ENCODE peak calls at places on chromosomes 12 and 14, in six cellular contexts. K is H9, S is left cardiac atrium, A is ascending aorta, V is A549, W is activated gamma-delta T cell treated with Interleukin-2 at 50 U/mL for 16 hours. N is an unnamed sample.

GRCh38 chr12:42810006-42810405 is 220.5 kb upstream of the PRICKLE1 start:
- DNase-seq in K (no peak), S (no peak), A (no peak), V (no peak), W (no peak), N (no peak)

GRCh38 chr14:101598571-101599233 is 37.4 kb downstream of the DIO3 start:
- DNase-seq in K (no peak), S (no peak), A (no peak), V (no peak), W (no peak), N (no peak)

GRCh38 chr12:6229823-6230222 is 29.6 kb downstream of the CD9 start:
- DNase-seq in K (no peak), S (peak), A (peak), V (no peak), W (no peak), N (peak)

GRCh38 chr14:98952595-98953325 is 319.2 kb downstream of the BCL11B start:
- DNase-seq in K (no peak), S (no peak), A (no peak), V (peak), W (no peak), N (no peak)

GRCh38 chr12:3705349-3705675 is 47.6 kb downstream of the CRACR2A start:
- DNase-seq in K (no peak), S (no peak), A (no peak), V (no peak), W (no peak), N (no peak)

GRCh38 chr14:103699901-103700752 is 15.1 kb downstream of the XRCC3 start:
- DNase-seq in K (no peak), S (peak), A (no peak), V (no peak), W (no peak), N (peak)

GRCh38 chr14:39773387-39773786 is 341.2 kb upstream of the FBXO33 start:
- DNase-seq in K (no peak), S (no peak), A (no peak), V (no peak), W (no peak), N (no peak)

GRCh38 chr12:121649819-121650353 is 19.6 kb downstream of the MORN3 start:
- DNase-seq in K (no peak), S (no peak), A (no peak), V (no peak), W (no peak), N (no peak)

GRCh38 chr12:109637341-109637740 is 63.7 kb downstream of the MVK start:
- DNase-seq in K (no peak), S (no peak), A (no peak), V (no peak), W (no peak), N (no peak)

GRCh38 chr12:106841471-106842302 is 67.2 kb downstream of the RIC8B start:
- DNase-seq in K (no peak), S (no peak), A (no peak), V (peak), W (peak), N (peak)

GRCh38 chr12:23906329-23906728 is 43.1 kb downstream of the SOX5 start:
- DNase-seq in K (peak), S (peak), A (no peak), V (no peak), W (no peak), N (peak)

GRCh38 chr12:56715798-56716197 is 9.3 kb downstream of the NACA start:
- DNase-seq in K (no peak), S (no peak), A (no peak), V (no peak), W (no peak), N (no peak)

GRCh38 chr14:74955229-74955999 is at the start of gene PGF:
- DNase-seq in K (peak), S (peak), A (no peak), V (peak), W (no peak), N (no peak)

GRCh38 chr14:95502381-95502950 is 14.0 kb downstream of the SYNE3 start:
- DNase-seq in K (no peak), S (no peak), A (no peak), V (no peak), W (no peak), N (no peak)

GRCh38 chr12:123119808-123120207 is 31.1 kb downstream of the PITPNM2 start:
- DNase-seq in K (no peak), S (no peak), A (no peak), V (no peak), W (peak), N (no peak)

GRCh38 chr14:75654127-75654732 is 6.4 kb downstream of the ERG28 start:
- DNase-seq in K (peak), S (peak), A (peak), V (peak), W (peak), N (peak)

GRCh38 chr12:63353559-63353958 is 202.6 kb upstream of the AVPR1A start:
- DNase-seq in K (no peak), S (no peak), A (no peak), V (no peak), W (no peak), N (no peak)

GRCh38 chr12:27801630-27802029 is 21.6 kb upstream of the MANSC4 start:
- DNase-seq in K (no peak), S (no peak), A (no peak), V (no peak), W (no peak), N (no peak)

GRCh38 chr12:5915511-5915910 is 29.5 kb downstream of the ANO2 start:
- DNase-seq in K (peak), S (no peak), A (no peak), V (no peak), W (no peak), N (no peak)

GRCh38 chr14:91018465-91018864 is 42.0 kb downstream of the RPS6KA5 start:
- DNase-seq in K (no peak), S (no peak), A (no peak), V (no peak), W (no peak), N (no peak)

GRCh38 chr12:64618953-64619590 is 8.8 kb downstream of the RASSF3 start:
- DNase-seq in K (no peak), S (no peak), A (no peak), V (no peak), W (no peak), N (peak)

GRCh38 chr12:32032205-32032810 is 73.1 kb downstream of the RESF1 start:
- DNase-seq in K (no peak), S (no peak), A (no peak), V (no peak), W (no peak), N (no peak)

GRCh38 chr12:26062006-26062405 is 62.8 kb downstream of the BHLHE41 start:
- DNase-seq in K (no peak), S (no peak), A (no peak), V (no peak), W (no peak), N (no peak)

N was measured in pons.